ENCODE peak calls at places on chromosomes 4 and X, in four cellular contexts. J is heart right ventricle, Q is ascending aorta, Z is ecto neural progenitor cell. V is an unnamed sample.

GRCh38 chr4:132396636-132397035 is 752.5 kb upstream of the PCDH10 start:
- DNase-seq in J (no peak), Q (no peak), Z (no peak), V (no peak)

GRCh38 chr4:182924497-182924896 is 7.3 kb upstream of the DCTD start:
- DNase-seq in J (no peak), Q (no peak), Z (no peak), V (no peak)

GRCh38 chrX:154750301-154751120 is at the start of gene GAB3:
- DNase-seq in J (peak; percentile 53), Q (no peak), Z (peak; percentile 55), V (no peak)

GRCh38 chr4:94127707-94128328 is 79.8 kb upstream of the SMARCAD1 start:
- DNase-seq in J (no peak), Q (no peak), Z (no peak), V (no peak)

GRCh38 chr4:39032218-39033085 is at the start of gene TMEM156:
- DNase-seq in J (no peak), Q (no peak), Z (no peak), V (no peak)

GRCh38 chrX:111914398-111915092 is 38.6 kb downstream of the TRPC5OS start:
- DNase-seq in J (no peak), Q (no peak), Z (no peak), V (no peak)

GRCh38 chrX:22800360-22800759 is 199.4 kb upstream of the DDX53 start:
- DNase-seq in J (peak; percentile 4), Q (no peak), Z (no peak), V (no peak)

GRCh38 chrX:55056820-55057690 is 17.8 kb upstream of the PAGE2B start:
- DNase-seq in J (no peak), Q (no peak), Z (no peak), V (no peak)

GRCh38 chr4:82780398-82781231 is 18.0 kb downstream of the SCD5 start:
- DNase-seq in J (peak; percentile 80), Q (no peak), Z (peak; percentile 48), V (no peak)

GRCh38 chr4:17717301-17717700 is 64.1 kb downstream of the FAM184B start:
- DNase-seq in J (no peak), Q (no peak), Z (peak; percentile 29), V (no peak)

GRCh38 chr4:3853388-3854035 is 87.3 kb downstream of the ADRA2C start:
- DNase-seq in J (no peak), Q (no peak), Z (no peak), V (no peak)

GRCh38 chrX:103431316-103431715 is 55.0 kb downstream of the BEX3 start:
- DNase-seq in J (no peak), Q (no peak), Z (no peak), V (no peak)

GRCh38 chrX:134315893-134316292 is 78.9 kb downstream of the CCDC160 start:
- DNase-seq in J (no peak), Q (no peak), Z (no peak), V (no peak)

GRCh38 chr4:188196134-188196735 is 57.0 kb downstream of the TRIML1 start:
- DNase-seq in J (no peak), Q (no peak), Z (no peak), V (no peak)

GRCh38 chr4:826508-827208 is 729 bp upstream of the CPLX1 start:
- DNase-seq in J (no peak), Q (no peak), Z (peak; percentile 63), V (no peak)

GRCh38 chr4:125198916-125199315 is 115.8 kb upstream of the FAT4 start:
- DNase-seq in J (no peak), Q (no peak), Z (no peak), V (no peak)